ENCODE peak calls at places on chromosome 6, in four cellular contexts. Q, T, Z and I are unnamed samples.

GRCh38 chr6:45830441-45831139 is 185.1 kb downstream of the CLIC5 start:
- DNase-seq in Q (no peak), T (peak), Z (no peak), I (no peak)

GRCh38 chr6:67129780-67130179 is 1422.8 kb upstream of the EYS start:
- DNase-seq in Q (no peak), T (no peak), Z (no peak), I (no peak)

GRCh38 chr6:113690957-113691656 is 166.0 kb upstream of the MARCKS start:
- DNase-seq in Q (no peak), T (no peak), Z (no peak), I (no peak)

GRCh38 chr6:43465978-43466377 is 10.6 kb upstream of the DLK2 start:
- DNase-seq in Q (no peak), T (no peak), Z (no peak), I (no peak)

GRCh38 chr6:26268659-26269402 is 96.2 kb upstream of the BTN3A2 start:
- DNase-seq in Q (no peak), T (no peak), Z (no peak), I (peak)

GRCh38 chr6:101113468-101114260 is 232.5 kb upstream of the ASCC3 start:
- DNase-seq in Q (no peak), T (no peak), Z (no peak), I (no peak)

GRCh38 chr6:51684038-51684437 is 403.4 kb downstream of the PKHD1 start:
- DNase-seq in Q (no peak), T (no peak), Z (no peak), I (no peak)

GRCh38 chr6:42745083-42745637 is 743 bp downstream of the TBCC start:
- DNase-seq in Q (peak), T (no peak), Z (no peak), I (no peak)

GRCh38 chr6:143823463-143824006 is 19.6 kb upstream of the LTV1 start:
- DNase-seq in Q (no peak), T (no peak), Z (no peak), I (no peak)

GRCh38 chr6:15499591-15499990 is 163.2 kb downstream of the DTNBP1 start:
- DNase-seq in Q (no peak), T (no peak), Z (no peak), I (no peak)